ENCODE peak calls at places on chromosomes 1 and 21, in seven cellular contexts. W is Calu3, E is fibroblast of mammary gland, S is WTC11, R is neural crest cell, D is colonic mucosa, I is endothelial cell. Y is an unnamed sample.

GRCh38 chr1:169970114-169970513 is 76.4 kb upstream of the SCYL3 start:
- DNase-seq in W (no peak), E (no peak), S (no peak), R (no peak), D (no peak), I (no peak), Y (no peak)

GRCh38 chr1:218938259-218938658 is 235.4 kb upstream of the LYPLAL1 start:
- DNase-seq in W (no peak), E (peak), S (no peak), R (no peak), D (no peak), I (no peak), Y (no peak)

GRCh38 chr1:165172666-165173065 is 183.8 kb downstream of the LMX1A start:
- DNase-seq in W (no peak), E (no peak), S (no peak), R (no peak), D (no peak), I (no peak), Y (no peak)

GRCh38 chr1:4171480-4172450 is 271.7 kb upstream of the C1orf174 start:
- DNase-seq in W (no peak), E (no peak), S (no peak), R (no peak), D (no peak), I (no peak), Y (no peak)

GRCh38 chr1:212967767-212968166 is 17.4 kb downstream of the VASH2 start:
- DNase-seq in W (peak), E (peak), S (peak), R (peak), D (no peak), I (peak), Y (no peak)

GRCh38 chr1:53549781-53550180 is 90.6 kb downstream of the DMRTB1 start:
- DNase-seq in W (no peak), E (no peak), S (no peak), R (no peak), D (no peak), I (no peak), Y (no peak)

GRCh38 chr1:176241385-176242015 is 34.4 kb upstream of the COP1 start:
- DNase-seq in W (no peak), E (peak), S (no peak), R (no peak), D (no peak), I (no peak), Y (peak)

GRCh38 chr1:78005755-78006154 is 1.0 kb downstream of the DNAJB4 start:
- DNase-seq in W (peak), E (peak), S (no peak), R (no peak), D (peak), I (no peak), Y (peak)

GRCh38 chr1:62687903-62688686 is at the start of gene DOCK7:
- DNase-seq in W (peak), E (peak), S (peak), R (peak), D (peak), I (peak), Y (no peak)

GRCh38 chr1:173205146-173206051 is 1.7 kb downstream of the TNFSF4 start:
- DNase-seq in W (no peak), E (peak), S (no peak), R (no peak), D (no peak), I (no peak), Y (no peak)

GRCh38 chr1:116664366-116664983 is 3.1 kb downstream of the IGSF3 start:
- DNase-seq in W (no peak), E (no peak), S (no peak), R (no peak), D (peak), I (no peak), Y (no peak)

GRCh38 chr21:46664316-46664995 is 29.0 kb downstream of the PRMT2 start:
- DNase-seq in W (no peak), E (no peak), S (no peak), R (no peak), D (no peak), I (no peak), Y (no peak)

GRCh38 chr1:235253219-235253640 is 74.7 kb downstream of the ARID4B start:
- DNase-seq in W (peak), E (peak), S (peak), R (peak), D (peak), I (peak), Y (no peak)

GRCh38 chr1:2229921-2230700 is 2.0 kb downstream of the SKI start:
- DNase-seq in W (peak), E (peak), S (no peak), R (no peak), D (peak), I (no peak), Y (no peak)

GRCh38 chr1:232486454-232487202 is 143.3 kb downstream of the SIPA1L2 start:
- DNase-seq in W (no peak), E (no peak), S (no peak), R (no peak), D (no peak), I (no peak), Y (no peak)

GRCh38 chr1:33111965-33112364 is 31.0 kb downstream of the AZIN2 start:
- DNase-seq in W (no peak), E (peak), S (no peak), R (no peak), D (no peak), I (no peak), Y (no peak)

GRCh38 chr1:2113620-2114135 is 63.5 kb downstream of the PRKCZ start:
- DNase-seq in W (no peak), E (no peak), S (no peak), R (no peak), D (no peak), I (no peak), Y (no peak)

GRCh38 chr1:230002164-230002803 is 64.8 kb upstream of the GALNT2 start:
- DNase-seq in W (no peak), E (peak), S (no peak), R (no peak), D (peak), I (no peak), Y (no peak)

GRCh38 chr1:176364231-176364905 is 98.6 kb upstream of the PAPPA2 start:
- DNase-seq in W (no peak), E (no peak), S (no peak), R (no peak), D (no peak), I (no peak), Y (no peak)

GRCh38 chr1:170593173-170593572 is 61.2 kb downstream of the GORAB start:
- DNase-seq in W (no peak), E (peak), S (no peak), R (no peak), D (no peak), I (no peak), Y (no peak)

GRCh38 chr1:101996830-101997485 is at the start of gene OLFM3:
- DNase-seq in W (peak), E (no peak), S (peak), R (peak), D (no peak), I (peak), Y (no peak)

GRCh38 chr1:3283849-3284248 is 170.6 kb upstream of the ARHGEF16 start:
- DNase-seq in W (peak), E (no peak), S (peak), R (peak), D (peak), I (peak), Y (no peak)

GRCh38 chr1:14443164-14443787 is 155.2 kb upstream of the KAZN start:
- DNase-seq in W (no peak), E (peak), S (no peak), R (no peak), D (no peak), I (no peak), Y (no peak)

GRCh38 chr1:167482184-167482583 is 36.1 kb downstream of the CD247 start:
- DNase-seq in W (no peak), E (no peak), S (no peak), R (no peak), D (no peak), I (no peak), Y (no peak)

GRCh38 chr1:10308001-10308400 is 90.9 kb upstream of the PGD start:
- DNase-seq in W (no peak), E (peak), S (no peak), R (no peak), D (no peak), I (no peak), Y (no peak)

DNA sequence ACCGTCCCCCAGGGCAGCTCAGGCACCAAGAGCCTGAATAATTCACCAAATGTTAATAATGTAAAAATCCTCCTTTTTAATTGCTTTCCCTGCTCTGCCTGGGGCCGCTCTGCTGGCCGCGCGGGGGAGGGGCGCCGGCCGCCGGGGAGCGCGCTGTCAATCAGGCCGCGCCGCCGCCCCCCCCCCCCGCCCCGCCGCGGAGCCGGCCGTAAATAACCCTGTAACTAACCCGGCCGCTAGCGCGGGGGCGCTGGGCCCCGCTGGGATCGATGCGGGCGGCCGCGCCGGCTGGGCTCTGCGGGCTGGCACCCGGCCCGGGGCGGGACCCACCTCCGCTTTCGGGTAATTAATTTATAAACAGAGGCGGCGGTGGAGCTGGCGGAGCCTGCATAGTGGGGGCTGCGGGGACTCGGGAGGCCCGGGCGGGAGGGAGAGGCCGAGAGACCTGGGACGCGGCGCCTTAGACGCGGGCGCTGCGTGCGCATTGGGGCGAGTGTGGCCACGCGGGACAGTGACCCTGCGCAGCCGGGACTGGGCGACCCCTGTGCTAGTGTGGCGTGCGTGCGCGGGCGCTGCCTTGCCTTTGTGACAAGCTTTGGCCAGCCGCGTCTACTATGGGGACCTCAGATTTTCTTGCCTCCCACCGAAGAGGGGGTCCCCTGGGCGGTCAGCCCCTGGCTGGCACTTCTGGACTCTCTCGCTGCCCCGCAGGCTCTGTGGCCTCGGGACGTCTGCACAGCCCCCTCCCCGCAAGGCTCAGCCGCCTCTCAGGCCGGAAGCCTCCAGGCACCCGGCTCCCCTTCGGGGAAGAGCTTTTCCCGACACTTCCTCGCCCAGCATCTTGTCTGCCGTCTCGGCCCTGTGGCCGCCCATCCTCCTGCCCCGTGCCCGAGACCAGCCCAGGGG is 16.7 kb downstream of the SAMD11 start:
- DNase-seq in W (peak), E (peak), S (no peak), R (no peak), D (peak), I (no peak), Y (no peak)
- TF ChIP-seq CTCF in W (no peak), E (no peak), S (no peak), R (no peak), D (no peak), I (no peak), Y (no peak)

GRCh38 chr1:204692320-204692851 is 6.8 kb upstream of the LRRN2 start:
- DNase-seq in W (peak), E (no peak), S (no peak), R (no peak), D (no peak), I (no peak), Y (no peak)
- TF ChIP-seq CTCF in W (no peak), E (no peak), S (no peak), R (peak), D (no peak), I (no peak), Y (peak)

GRCh38 chr1:146001734-146002133 is 5.4 kb upstream of the TXNIP start:
- DNase-seq in W (no peak), E (no peak), S (no peak), R (no peak), D (no peak), I (no peak), Y (no peak)
- TF ChIP-seq CTCF in W (no peak), E (no peak), S (no peak), R (no peak), D (no peak), I (no peak), Y (no peak)

GRCh38 chr1:107480548-107480947 is 339.7 kb downstream of the NTNG1 start:
- DNase-seq in W (no peak), E (no peak), S (no peak), R (no peak), D (no peak), I (no peak), Y (no peak)

GRCh38 chr1:107473065-107473464 is 332.2 kb downstream of the NTNG1 start:
- DNase-seq in W (no peak), E (no peak), S (no peak), R (no peak), D (no peak), I (no peak), Y (no peak)

GRCh38 chr1:107474877-107475612 is 334.2 kb downstream of the NTNG1 start:
- DNase-seq in W (no peak), E (peak), S (no peak), R (no peak), D (no peak), I (no peak), Y (no peak)

GRCh38 chr1:107479865-107480264 is 339.0 kb downstream of the NTNG1 start:
- DNase-seq in W (no peak), E (no peak), S (no peak), R (no peak), D (no peak), I (no peak), Y (no peak)

DNA sequence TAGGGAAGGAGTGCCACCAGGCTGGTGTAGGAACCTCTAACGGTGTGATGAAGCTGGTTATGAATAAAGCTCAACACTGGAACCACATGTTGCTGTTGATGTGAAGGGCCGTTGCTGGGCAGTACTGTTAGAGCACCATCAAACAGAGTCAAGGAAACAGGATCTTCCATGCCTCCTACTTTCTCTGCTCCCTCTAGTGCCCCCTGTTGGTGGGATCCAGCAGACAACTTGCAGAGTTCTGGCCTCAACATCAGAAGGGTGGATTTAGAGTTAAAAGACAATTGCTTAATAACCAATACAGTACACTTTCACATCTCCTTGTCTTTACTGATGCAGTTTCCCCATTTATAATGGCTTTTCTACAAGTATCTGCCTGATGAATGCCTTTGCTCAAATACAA is 336.4 kb downstream of the NTNG1 start:
- DNase-seq in W (no peak), E (peak), S (peak), R (no peak), D (peak), I (no peak), Y (no peak)
- TF ChIP-seq CTCF in W (no peak), E (peak), S (peak), R (peak), D (no peak), I (peak), Y (peak)

GRCh38 chr1:6414443-6414844 is 5.3 kb downstream of the HES2 start:
- DNase-seq in W (peak), E (peak), S (peak), R (no peak), D (peak), I (peak), Y (peak)
- TF ChIP-seq CTCF in W (peak), E (peak), S (peak), R (peak), D (no peak), I (peak), Y (peak)

DNA sequence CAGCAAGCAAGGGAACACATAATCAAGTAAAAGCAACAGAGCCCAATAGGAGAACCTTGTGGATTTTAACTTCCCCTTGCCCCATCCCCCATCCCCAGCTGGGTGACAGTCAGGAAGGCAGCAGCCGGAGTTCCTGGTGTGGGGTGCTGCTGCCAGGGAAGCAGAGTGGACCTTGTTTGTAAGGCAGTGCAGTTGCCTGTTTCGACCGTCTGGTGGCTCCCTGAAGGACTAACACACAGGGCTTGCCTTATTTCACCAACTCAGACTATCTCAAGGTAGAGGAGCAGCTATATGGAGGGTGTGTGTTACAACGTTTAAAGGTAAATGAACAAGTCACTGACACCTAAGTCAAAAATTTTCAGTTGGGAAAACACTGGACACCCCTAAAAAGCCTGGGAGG is 6.6 kb downstream of the KRTAP10-8 start:
- DNase-seq in W (no peak), E (no peak), S (peak), R (no peak), D (peak), I (no peak), Y (no peak)
- TF ChIP-seq CTCF in W (no peak), E (no peak), S (no peak), R (peak), D (no peak), I (no peak), Y (no peak)

GRCh38 chr1:228391411-228392020 is 15.1 kb downstream of the TRIM11 start:
- DNase-seq in W (no peak), E (no peak), S (no peak), R (no peak), D (no peak), I (no peak), Y (no peak)

GRCh38 chr1:228393811-228394570 is 12.6 kb downstream of the TRIM11 start:
- DNase-seq in W (no peak), E (no peak), S (no peak), R (no peak), D (no peak), I (no peak), Y (no peak)

GRCh38 chr1:228394571-228395394 is 11.9 kb downstream of the TRIM11 start:
- DNase-seq in W (no peak), E (no peak), S (no peak), R (no peak), D (no peak), I (no peak), Y (no peak)

GRCh38 chr1:228392111-228392936 is 14.3 kb downstream of the TRIM11 start:
- DNase-seq in W (no peak), E (no peak), S (no peak), R (no peak), D (no peak), I (no peak), Y (no peak)

DNA sequence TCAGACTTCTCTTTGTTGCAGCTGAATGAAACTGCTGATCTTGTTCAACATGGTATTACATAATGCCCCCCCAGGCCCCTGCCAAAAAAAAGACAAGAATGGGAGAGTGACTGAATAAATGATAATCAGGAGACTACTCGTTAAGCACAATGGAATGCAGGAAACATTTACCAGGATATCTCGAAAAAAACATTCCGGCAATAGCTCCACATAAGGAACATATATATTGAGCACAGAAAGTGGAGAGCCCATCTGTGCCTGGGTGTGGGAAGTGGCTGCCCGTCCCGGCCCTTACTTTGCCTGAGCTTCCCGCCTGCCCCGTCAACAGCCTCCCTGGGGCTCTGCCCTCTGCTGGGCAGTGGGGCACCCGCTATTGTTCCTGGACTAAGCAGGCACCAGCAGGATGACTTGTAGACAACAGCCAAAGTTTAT is 13.4 kb downstream of the TRIM11 start:
- DNase-seq in W (peak), E (peak), S (no peak), R (no peak), D (no peak), I (peak), Y (no peak)
- TF ChIP-seq CTCF in W (peak), E (peak), S (no peak), R (peak), D (peak), I (no peak), Y (peak)

GRCh38 chr1:240091201-240091600 is 482 bp upstream of the FMN2 start:
- DNase-seq in W (no peak), E (no peak), S (no peak), R (no peak), D (no peak), I (no peak), Y (no peak)

GRCh38 chr1:240091614-240092300 is at the start of gene FMN2:
- DNase-seq in W (peak), E (no peak), S (peak), R (peak), D (peak), I (peak), Y (no peak)

GRCh38 chr1:240094043-240094722 is 2.5 kb downstream of the FMN2 start:
- DNase-seq in W (no peak), E (no peak), S (no peak), R (no peak), D (no peak), I (no peak), Y (no peak)

GRCh38 chr1:240092301-240093119 is 827 bp downstream of the FMN2 start:
- DNase-seq in W (no peak), E (peak), S (peak), R (peak), D (peak), I (peak), Y (no peak)

GRCh38 chr1:240093120-240093961 is 1.7 kb downstream of the FMN2 start:
- DNase-seq in W (no peak), E (no peak), S (peak), R (peak), D (no peak), I (peak), Y (no peak)
- TF ChIP-seq CTCF in W (no peak), E (no peak), S (no peak), R (no peak), D (no peak), I (no peak), Y (no peak)

GRCh38 chr1:16138772-16139221 is 17.1 kb downstream of the EPHA2 start:
- DNase-seq in W (peak), E (no peak), S (no peak), R (no peak), D (no peak), I (peak), Y (no peak)
- TF ChIP-seq CTCF in W (no peak), E (no peak), S (no peak), R (no peak), D (no peak), I (no peak), Y (no peak)

Y was measured in keratinocyte.